ENCODE peak calls at places on chromosome 21, in ten cellular contexts. D is epithelial cell of esophagus, R is GM23338, U is WTC11, B is prostate gland, W is tibial artery, G is uterus, V is heart left ventricle, Q is colonic mucosa, S is coronary artery. X is an unnamed sample.

GRCh38 chr21:46461909-46462308 is 3.2 kb downstream of the DIP2A start:
- DNase-seq in D (no peak), Q (no peak), V (no peak), R (no peak), W (no peak), B (no peak), G (no peak), S (no peak), U (no peak), X (no peak)

GRCh38 chr21:14550200-14550599 is 4.1 kb upstream of the SAMSN1 start:
- DNase-seq in R (no peak), B (no peak), G (no peak), S (no peak), V (no peak), U (no peak), W (no peak), D (no peak), Q (no peak), X (no peak)

GRCh38 chr21:31872072-31872451 is 758 bp upstream of the HUNK start:
- DNase-seq in U (no peak), Q (no peak), V (no peak), S (no peak), R (peak; percentile 32), D (no peak), W (no peak), B (no peak), G (no peak), X (no peak)

GRCh38 chr21:14982336-14982735 is 82.5 kb downstream of the NRIP1 start:
- DNase-seq in W (no peak), B (no peak), V (no peak), U (no peak), G (no peak), R (no peak), S (no peak), Q (no peak), D (peak; percentile 41), X (peak; percentile 43)

GRCh38 chr21:34878501-34878900 is 170.6 kb downstream of the RUNX1 start:
- DNase-seq in Q (peak; percentile 54), B (no peak), S (no peak), W (no peak), V (no peak), D (peak; percentile 68), G (no peak), R (no peak), U (no peak), X (peak; percentile 65)

GRCh38 chr21:35038772-35039145 is 10.3 kb downstream of the RUNX1 start:
- DNase-seq in D (no peak), S (no peak), G (no peak), W (no peak), Q (no peak), R (no peak), B (no peak), U (no peak), V (no peak), X (no peak)

GRCh38 chr21:42524341-42525227 is 10.9 kb downstream of the SLC37A1 start:
- DNase-seq in Q (peak; percentile 79), W (peak; percentile 86), R (peak; percentile 53), D (no peak), G (peak; percentile 55), V (peak; percentile 65), S (peak; percentile 87), U (peak; percentile 53), B (peak; percentile 70), X (no peak)

GRCh38 chr21:34670962-34671348 is 2.2 kb downstream of the CLIC6 start:
- DNase-seq in R (peak; percentile 60), V (no peak), W (no peak), Q (no peak), D (no peak), G (no peak), B (no peak), S (no peak), U (no peak), X (no peak)

GRCh38 chr21:29248124-29248523 is 50.6 kb upstream of the BACH1 start:
- DNase-seq in R (no peak), B (no peak), U (no peak), S (no peak), G (no peak), V (no peak), W (no peak), Q (no peak), D (no peak), X (no peak)

GRCh38 chr21:42349420-42350075 is 1.2 kb downstream of the TFF2 start:
- DNase-seq in B (no peak), Q (no peak), G (no peak), S (peak; percentile 66), R (no peak), D (no peak), U (no peak), V (no peak), W (peak; percentile 21), X (no peak)

GRCh38 chr21:31999810-32000468 is 127.1 kb downstream of the HUNK start:
- DNase-seq in D (no peak), G (no peak), S (peak; percentile 28), B (no peak), W (no peak), V (no peak), U (no peak), R (no peak), Q (no peak), X (no peak)

GRCh38 chr21:42002421-42002958 is 7.7 kb downstream of the ZBTB21 start:
- DNase-seq in R (no peak), Q (no peak), V (no peak), B (no peak), D (peak; percentile 70), G (no peak), S (no peak), W (no peak), U (no peak), X (peak; percentile 56)

GRCh38 chr21:43865471-43866181 is 603 bp downstream of the AGPAT3 start:
- DNase-seq in S (no peak), W (peak; percentile 74), D (peak; percentile 31), G (peak; percentile 40), V (peak; percentile 64), B (no peak), Q (peak; percentile 69), U (no peak), R (peak; percentile 30), X (peak; percentile 46)

GRCh38 chr21:15514073-15514946 is 215.5 kb upstream of the USP25 start:
- DNase-seq in W (no peak), G (no peak), R (no peak), D (no peak), Q (peak; percentile 36), V (no peak), U (no peak), B (no peak), S (no peak), X (no peak)

GRCh38 chr21:33734818-33735217 is 92.5 kb downstream of the ITSN1 start:
- DNase-seq in U (no peak), G (no peak), V (no peak), W (no peak), S (no peak), B (no peak), R (no peak), Q (no peak), D (no peak), X (no peak)

DNA sequence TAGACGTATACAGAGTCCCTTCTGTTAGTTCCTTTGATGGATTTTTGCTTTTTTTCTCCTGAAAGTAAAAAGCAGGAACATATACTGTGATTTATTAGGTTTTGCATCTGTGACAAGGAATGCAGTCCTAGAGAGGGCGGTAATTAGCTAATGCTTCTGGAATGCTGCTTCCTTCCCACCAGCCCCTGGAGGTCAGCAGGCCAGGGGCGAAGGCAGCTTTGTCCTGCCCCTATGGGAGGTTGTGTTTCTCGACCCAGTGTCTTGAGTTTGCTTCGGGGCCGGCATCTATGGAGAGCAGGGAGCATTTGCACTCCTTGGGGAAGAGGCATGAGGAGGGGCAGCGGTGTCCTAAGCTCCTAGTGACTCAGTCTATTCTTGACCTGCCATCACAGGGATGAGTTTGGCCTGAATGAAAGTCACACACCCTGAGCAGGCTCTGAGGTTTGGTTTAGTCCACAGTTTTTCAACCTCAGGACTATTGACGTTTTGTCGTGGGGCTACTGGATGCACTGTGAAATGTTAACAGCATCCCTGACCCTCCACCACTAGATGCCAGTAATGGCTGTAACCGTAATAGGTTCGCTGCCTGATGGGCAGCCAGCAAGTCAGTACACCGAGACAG is 85.0 kb upstream of the KCNJ15 start:
- DNase-seq in D (peak; percentile 42), U (peak; percentile 60), W (no peak), R (peak; percentile 78), S (no peak), Q (no peak), V (no peak), B (no peak), G (no peak), X (peak; percentile 33)
- TF ChIP-seq CTCF in D (no peak), U (no peak), W (no peak), R (peak; percentile 25), S (no peak), Q (no peak), V (no peak), B (no peak), G (no peak), X (peak; percentile 4)

GRCh38 chr21:27476696-27477095 is 509.8 kb upstream of the ADAMTS5 start:
- DNase-seq in B (no peak), U (no peak), D (peak; percentile 7), R (no peak), Q (no peak), S (no peak), W (no peak), G (no peak), V (no peak), X (peak; percentile 5)
- TF ChIP-seq CTCF in B (no peak), U (no peak), D (no peak), R (peak; percentile 12), Q (peak; percentile 40), S (peak; percentile 41), W (peak; percentile 69), G (peak; percentile 40), V (peak; percentile 60), X (peak; percentile 22)

GRCh38 chr21:18387994-18388393 is 15.6 kb downstream of the TMPRSS15 start:
- DNase-seq in G (no peak), B (no peak), Q (no peak), V (no peak), S (no peak), U (no peak), W (no peak), D (no peak), R (peak; percentile 19), X (no peak)
- TF ChIP-seq CTCF in G (no peak), B (no peak), Q (no peak), V (no peak), S (no peak), U (no peak), W (no peak), D (no peak), R (peak; percentile 43), X (peak; percentile 21)

GRCh38 chr21:19986396-19986795 is 1011.8 kb upstream of the NCAM2 start:
- DNase-seq in W (no peak), S (no peak), D (no peak), R (no peak), U (no peak), V (no peak), B (no peak), Q (no peak), G (no peak), X (no peak)

GRCh38 chr21:19987671-19988070 is 1010.5 kb upstream of the NCAM2 start:
- DNase-seq in U (no peak), V (no peak), W (no peak), B (no peak), Q (no peak), R (no peak), D (no peak), G (no peak), S (no peak), X (no peak)

DNA sequence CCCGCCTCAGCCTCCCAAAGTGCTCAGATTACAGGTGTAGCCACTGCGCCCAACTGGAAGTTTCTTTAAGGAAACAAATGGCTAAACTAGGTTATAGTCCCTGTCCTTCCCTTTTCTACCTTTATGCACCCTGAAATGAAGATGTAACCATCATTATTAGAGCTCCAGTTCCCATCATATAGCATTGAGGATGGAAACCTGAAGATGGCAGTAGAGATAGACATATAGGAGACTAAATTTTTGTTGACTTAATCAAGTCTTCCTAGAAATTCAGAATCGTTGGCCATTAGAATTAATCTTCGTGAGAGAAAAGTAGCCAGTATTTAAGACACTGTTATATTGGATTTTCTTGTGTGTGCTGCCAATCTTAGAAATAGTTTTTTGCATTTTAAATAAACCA is 1016.3 kb upstream of the NCAM2 start:
- DNase-seq in G (no peak), W (no peak), Q (no peak), B (no peak), V (no peak), S (no peak), D (no peak), U (no peak), R (peak; percentile 52), X (peak; percentile 33)
- TF ChIP-seq CTCF in G (no peak), W (no peak), Q (no peak), B (no peak), V (no peak), S (no peak), D (no peak), U (no peak), R (peak; percentile 62), X (peak; percentile 30)